ENCODE peak calls at places on chromosomes 16 and 17, in four cellular contexts. A is GM23338, Y is GM12878, L is Panc1. P is an unnamed sample.

GRCh38 chr17:51353296-51353695 is 93.0 kb downstream of the UTP18 start:
- ATAC-seq in A (no peak), Y (no peak), L (no peak), P (no peak)

GRCh38 chr16:52773026-52773425 is 226.1 kb upstream of the TOX3 start:
- ATAC-seq in A (no peak), Y (no peak), L (no peak), P (no peak)

GRCh38 chr17:81921531-81921862 is 3.5 kb upstream of the SIRT7 start:
- ATAC-seq in A (no peak), Y (no peak), L (no peak), P (no peak)

GRCh38 chr16:48441106-48441505 is 55.9 kb upstream of the SIAH1 start:
- ATAC-seq in A (peak; percentile 27), Y (no peak), L (no peak), P (no peak)

GRCh38 chr17:3798273-3799180 is 2.5 kb downstream of the ITGAE start:
- ATAC-seq in A (no peak), Y (peak; percentile 17), L (no peak), P (no peak)

GRCh38 chr16:87060026-87060986 is 256.9 kb downstream of the C16orf95 start:
- ATAC-seq in A (peak; percentile 35), Y (no peak), L (no peak), P (no peak)

GRCh38 chr17:1038459-1039118 is 41.7 kb downstream of the TIMM22 start:
- ATAC-seq in A (no peak), Y (no peak), L (no peak), P (no peak)

GRCh38 chr17:64741038-64741641 is 79.0 kb upstream of the SMURF2 start:
- ATAC-seq in A (no peak), Y (peak; percentile 80), L (peak; percentile 28), P (peak; percentile 20)

GRCh38 chr17:32492648-32493289 is 6.0 kb downstream of the CDK5R1 start:
- ATAC-seq in A (no peak), Y (no peak), L (no peak), P (no peak)

GRCh38 chr16:72961863-72962262 is 86.1 kb downstream of the ZFHX3 start:
- ATAC-seq in A (peak; percentile 89), Y (no peak), L (no peak), P (no peak)

GRCh38 chr16:55204094-55204493 is 119.9 kb upstream of the IRX6 start:
- ATAC-seq in A (no peak), Y (peak; percentile 23), L (no peak), P (no peak)

GRCh38 chr17:72399608-72400487 is 279.0 kb downstream of the SOX9 start:
- ATAC-seq in A (no peak), Y (no peak), L (peak; percentile 32), P (no peak)

GRCh38 chr16:47026492-47026891 is 53.0 kb upstream of the DNAJA2 start:
- ATAC-seq in A (no peak), Y (no peak), L (no peak), P (no peak)

GRCh38 chr17:10605221-10605783 is 51.8 kb downstream of the MYH3 start:
- ATAC-seq in A (no peak), Y (no peak), L (no peak), P (no peak)

GRCh38 chr16:67116388-67117311 is 6.9 kb downstream of the PHAF1 start:
- ATAC-seq in A (no peak), Y (no peak), L (no peak), P (no peak)

GRCh38 chr17:64385187-64386083 is 5.2 kb downstream of the PECAM1 start:
- ATAC-seq in A (no peak), Y (peak; percentile 86), L (no peak), P (peak; percentile 82)

GRCh38 chr16:64153718-64154117 is 968.1 kb downstream of the CDH11 start:
- ATAC-seq in A (no peak), Y (no peak), L (no peak), P (no peak)

GRCh38 chr17:11852911-11853310 is 144.4 kb downstream of the ZNF18 start:
- ATAC-seq in A (no peak), Y (no peak), L (no peak), P (peak; percentile 58)

GRCh38 chr17:80599546-80600305 is 55.1 kb downstream of the RPTOR start:
- ATAC-seq in A (no peak), Y (no peak), L (no peak), P (no peak)

GRCh38 chr17:63295839-63296590 is 150.1 kb downstream of the CYB561 start:
- ATAC-seq in A (no peak), Y (no peak), L (no peak), P (no peak)

GRCh38 chr17:16189791-16190348 is 25.5 kb downstream of the NCOR1 start:
- ATAC-seq in A (no peak), Y (no peak), L (no peak), P (no peak)

GRCh38 chr16:79217375-79218011 is 383.0 kb downstream of the MAF start:
- ATAC-seq in A (no peak), Y (no peak), L (no peak), P (no peak)

GRCh38 chr17:30155389-30155788 is 38.8 kb downstream of the NSRP1 start:
- ATAC-seq in A (no peak), Y (no peak), L (no peak), P (no peak)

DNA sequence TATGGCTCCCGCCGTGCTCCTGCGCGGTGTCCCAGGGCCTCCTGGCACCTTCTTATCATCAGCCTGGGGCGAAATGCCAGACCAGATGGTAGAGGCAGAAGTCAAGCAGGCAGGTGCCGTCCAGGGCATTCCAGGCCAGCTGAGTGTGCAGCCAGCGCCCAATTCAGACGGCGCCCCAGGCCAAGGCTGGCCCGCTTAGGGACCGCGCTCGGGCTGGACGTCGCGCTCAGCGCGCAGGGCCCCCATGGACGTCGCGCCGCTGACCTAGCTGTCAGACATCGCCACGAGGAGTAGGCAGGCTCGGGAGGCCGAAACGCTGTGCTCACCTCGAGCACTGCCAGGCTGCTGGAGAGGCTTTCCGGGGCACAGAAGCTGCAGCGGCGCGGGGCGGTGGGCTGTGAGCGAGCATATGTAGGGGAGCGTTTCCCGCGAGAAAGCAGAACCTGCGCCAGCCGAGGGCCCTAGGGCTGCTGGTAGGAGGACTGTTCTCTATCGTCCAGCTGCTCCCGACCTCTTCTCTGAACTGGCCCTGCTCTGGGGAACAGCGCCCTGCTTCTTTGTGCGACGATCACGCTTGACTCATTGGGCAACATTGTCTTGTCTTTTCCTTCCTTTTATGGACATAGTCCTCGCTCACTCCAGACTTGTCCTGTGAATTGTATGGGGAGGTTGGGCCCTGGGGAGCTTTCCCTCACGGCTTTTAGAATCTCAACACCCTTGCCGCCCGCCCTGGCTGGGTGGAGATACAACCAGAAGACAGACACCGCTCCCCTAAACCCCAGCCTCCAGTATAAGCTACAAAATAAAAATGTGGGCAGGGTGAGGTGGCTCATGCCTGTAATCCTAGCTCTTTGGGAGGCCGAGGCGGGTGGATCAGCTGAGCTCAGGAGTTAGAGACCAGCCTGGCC is 8.4 kb upstream of the CA4 start:
- ATAC-seq in A (peak; percentile 10), Y (no peak), L (no peak), P (no peak)
- TF ChIP-seq POLR2AphosphoS5 in A (no peak), Y (no peak), L (no peak), P (no peak)

GRCh38 chr17:6872941-6873340 is 41.4 kb upstream of the TEKT1 start:
- ATAC-seq in A (no peak), Y (no peak), L (no peak), P (no peak)

GRCh38 chr17:6868579-6868978 is 37.0 kb upstream of the TEKT1 start:
- ATAC-seq in A (no peak), Y (no peak), L (peak; percentile 86), P (no peak)

GRCh38 chr17:6870841-6871240 is 39.3 kb upstream of the TEKT1 start:
- ATAC-seq in A (no peak), Y (no peak), L (no peak), P (no peak)
- TF ChIP-seq POLR2AphosphoS5 in A (no peak), Y (no peak), L (no peak), P (no peak)

GRCh38 chr17:48909796-48910195 is 1.6 kb downstream of the UBE2Z start:
- ATAC-seq in A (no peak), Y (peak; percentile 16), L (no peak), P (no peak)

GRCh38 chr17:48910370-48910769 is 2.2 kb downstream of the UBE2Z start:
- ATAC-seq in A (no peak), Y (no peak), L (no peak), P (no peak)

GRCh38 chr17:48908853-48909394 is 717 bp downstream of the UBE2Z start:
- ATAC-seq in A (peak; percentile 77), Y (peak; percentile 77), L (peak; percentile 81), P (peak; percentile 32)

GRCh38 chr17:48915459-48916282 is 7.5 kb downstream of the UBE2Z start:
- ATAC-seq in A (no peak), Y (peak; percentile 86), L (peak; percentile 81), P (no peak)

DNA sequence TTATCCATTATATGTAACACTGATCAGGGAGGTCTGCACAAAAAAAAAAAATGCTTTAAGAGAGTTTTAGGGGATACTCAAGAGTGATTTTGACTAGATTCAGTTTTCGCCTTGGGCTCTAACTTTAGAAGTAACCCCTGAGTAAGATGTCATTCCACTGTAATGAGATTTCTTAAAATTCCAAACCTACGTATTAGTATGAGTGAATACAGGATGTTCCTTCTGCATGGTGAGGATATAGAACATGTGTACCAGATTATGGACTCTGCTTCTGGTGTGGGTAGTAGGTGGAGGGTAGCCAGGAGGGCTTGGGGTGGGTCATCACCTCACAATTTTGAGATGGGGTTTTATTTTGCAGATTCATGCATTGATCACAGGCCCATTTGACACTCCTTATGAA is 4.3 kb downstream of the UBE2Z start:
- ATAC-seq in A (no peak), Y (no peak), L (no peak), P (no peak)
- TF ChIP-seq POLR2AphosphoS5 in A (no peak), Y (no peak), L (no peak), P (no peak)

DNA sequence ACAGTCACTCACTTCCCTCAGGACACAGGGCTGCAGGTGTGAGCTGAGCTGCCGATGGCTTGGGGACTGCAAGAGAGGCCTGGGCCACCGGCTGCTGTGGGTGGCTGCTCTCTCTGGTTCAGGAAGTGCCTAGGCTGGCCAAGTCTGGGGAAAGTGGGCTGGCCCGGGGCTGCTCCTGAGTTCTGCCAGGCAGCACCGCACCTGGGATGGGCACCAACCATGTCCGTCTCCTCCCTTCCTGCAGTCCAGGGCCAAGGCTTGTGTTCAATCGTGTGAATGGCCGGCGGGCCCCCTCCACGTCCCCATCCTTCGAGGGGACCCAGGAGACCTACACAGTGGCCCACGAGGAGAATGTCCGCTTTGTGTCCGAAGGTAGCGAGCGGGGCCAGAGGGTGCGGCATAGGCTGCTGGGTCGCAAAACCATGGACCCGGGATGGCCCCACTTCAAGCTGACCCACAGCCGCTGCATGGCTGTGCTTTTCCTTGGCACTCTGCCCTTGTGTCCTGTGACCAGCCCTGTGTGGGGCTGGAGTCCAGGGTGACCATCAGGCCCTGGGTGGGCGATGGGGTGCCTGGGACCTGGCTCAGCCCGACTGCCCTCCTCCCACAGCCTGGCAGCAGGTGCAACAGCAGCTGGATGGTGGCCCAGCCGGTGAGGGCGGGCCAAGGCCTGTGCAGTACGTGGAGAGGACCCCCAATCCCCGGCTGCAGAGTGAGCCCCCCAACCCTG is 1.8 kb upstream of the WDR90 start:
- ATAC-seq in A (no peak), Y (no peak), L (no peak), P (no peak)
- TF ChIP-seq POLR2AphosphoS5 in A (no peak), Y (no peak), L (no peak), P (no peak)

GRCh38 chr16:85080923-85081498 is 31.3 kb downstream of the CIBAR2 start:
- ATAC-seq in A (peak; percentile 8), Y (no peak), L (no peak), P (no peak)

GRCh38 chr16:85081765-85082164 is 30.5 kb downstream of the CIBAR2 start:
- ATAC-seq in A (no peak), Y (no peak), L (no peak), P (no peak)

GRCh38 chr16:85083051-85083639 is 29.1 kb downstream of the CIBAR2 start:
- ATAC-seq in A (peak; percentile 80), Y (peak; percentile 37), L (no peak), P (no peak)

GRCh38 chr16:85084841-85085535 is 27.3 kb downstream of the CIBAR2 start:
- ATAC-seq in A (no peak), Y (no peak), L (no peak), P (no peak)

GRCh38 chr16:85082553-85083050 is 29.7 kb downstream of the CIBAR2 start:
- ATAC-seq in A (peak; percentile 49), Y (peak; percentile 12), L (no peak), P (no peak)
- TF ChIP-seq POLR2AphosphoS5 in A (no peak), Y (no peak), L (no peak), P (no peak)

P was measured in gastroesophageal sphincter.